ENCODE peak calls at places on chromosomes 11 and 22, in eight cellular contexts. R is cardiac muscle cell, B is choroid plexus epithelial cell, K is epithelial cell of esophagus, Z is GM13977, J is Calu3, U is GM12865, L is heart left ventricle. O is an unnamed sample.

GRCh38 chr22:30890689-30891442 is 77.7 kb downstream of the MORC2 start:
- DNase-seq in R (peak), B (peak), K (peak), Z (peak), J (peak), U (peak), L (no peak), O (peak)

GRCh38 chr11:73538381-73538872 is 59.5 kb downstream of the FAM168A start:
- DNase-seq in R (peak), B (no peak), K (no peak), Z (peak), J (no peak), U (peak), L (no peak), O (peak)

GRCh38 chr22:41603873-41604332 is 14.3 kb upstream of the PMM1 start:
- DNase-seq in R (no peak), B (no peak), K (no peak), Z (peak), J (no peak), U (peak), L (no peak), O (no peak)

GRCh38 chr11:4727171-4727570 is 22.6 kb downstream of the MMP26 start:
- DNase-seq in R (no peak), B (no peak), K (no peak), Z (no peak), J (no peak), U (no peak), L (no peak), O (no peak)

GRCh38 chr11:73866586-73866996 is 10.1 kb downstream of the COA4 start:
- DNase-seq in R (peak), B (peak), K (peak), Z (no peak), J (no peak), U (no peak), L (no peak), O (peak)

GRCh38 chr11:128207861-128208321 is 379.5 kb downstream of the ETS1 start:
- DNase-seq in R (peak), B (peak), K (peak), Z (no peak), J (peak), U (no peak), L (no peak), O (peak)

GRCh38 chr11:67522844-67523555 is at the start of gene CABP2:
- DNase-seq in R (no peak), B (no peak), K (no peak), Z (no peak), J (no peak), U (no peak), L (no peak), O (no peak)

GRCh38 chr11:59716051-59716450 is 2.4 kb upstream of the OR10V1 start:
- DNase-seq in R (no peak), B (no peak), K (no peak), Z (no peak), J (no peak), U (no peak), L (no peak), O (no peak)

GRCh38 chr11:13666708-13667107 is 1.8 kb upstream of the FAR1 start:
- DNase-seq in R (no peak), B (no peak), K (peak), Z (no peak), J (no peak), U (no peak), L (no peak), O (no peak)

GRCh38 chr11:19658344-19658743 is 54.3 kb upstream of the NAV2 start:
- DNase-seq in R (no peak), B (no peak), K (no peak), Z (no peak), J (no peak), U (no peak), L (no peak), O (no peak)
- TF ChIP-seq CTCF in R (no peak), B (peak), K (peak), Z (no peak), J (no peak), U (no peak), L (peak), O (peak)

GRCh38 chr11:120835601-120836228 is 188.2 kb upstream of the TBCEL start:
- DNase-seq in R (no peak), B (no peak), K (no peak), Z (peak), J (no peak), U (peak), L (no peak), O (no peak)
- TF ChIP-seq CTCF in R (no peak), B (no peak), K (no peak), Z (no peak), J (no peak), U (no peak), L (no peak), O (no peak)

GRCh38 chr11:134406264-134407185 is 5.5 kb downstream of the B3GAT1 start:
- DNase-seq in R (no peak), B (no peak), K (peak), Z (no peak), J (no peak), U (no peak), L (no peak), O (no peak)
- TF ChIP-seq CTCF in R (no peak), B (no peak), K (no peak), Z (no peak), J (no peak), U (no peak), L (no peak), O (no peak)

DNA sequence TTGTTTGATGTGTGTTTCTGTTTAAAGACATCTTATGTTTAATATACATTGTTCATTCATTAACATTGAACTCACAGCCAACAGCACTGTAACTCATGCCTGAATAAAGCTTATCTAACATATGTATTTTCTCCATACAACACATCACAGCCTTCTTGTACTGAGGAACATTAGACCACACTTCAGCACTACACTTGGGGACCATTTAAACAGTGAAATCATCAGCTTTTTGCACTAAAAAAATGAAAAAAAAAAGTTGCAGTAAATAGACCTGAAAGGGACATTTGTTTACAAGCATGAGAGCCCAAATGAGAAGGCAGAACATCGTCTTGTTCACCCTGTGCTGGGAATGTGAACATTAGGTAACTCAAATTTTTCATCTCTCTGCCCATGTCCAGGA is 15.3 kb upstream of the TPP1 start:
- DNase-seq in R (no peak), B (no peak), K (no peak), Z (no peak), J (no peak), U (no peak), L (no peak), O (no peak)
- TF ChIP-seq CTCF in R (no peak), B (no peak), K (no peak), Z (no peak), J (no peak), U (no peak), L (no peak), O (no peak)